ENCODE peak calls at places on chromosome 11, in eight cellular contexts. R is mucosa of gallbladder, W is left lung, T is left cardiac atrium, I is esophagus muscularis mucosa, J is EH, G is putamen, U is hypothalamus. E is an unnamed sample.

GRCh38 chr11:119363874-119364590 is 17.5 kb downstream of the USP2 start:
- DNase-seq in R (peak), W (no peak), T (peak), I (no peak), J (peak), G (peak), U (peak), E (no peak)

GRCh38 chr11:59197990-59198389 is 14.7 kb downstream of the MPEG1 start:
- DNase-seq in R (peak), W (peak), T (peak), I (no peak), J (peak), G (peak), U (peak), E (peak)

GRCh38 chr11:103488021-103488420 is 378.8 kb downstream of the DYNC2H1 start:
- DNase-seq in R (no peak), W (no peak), T (no peak), I (no peak), J (no peak), G (no peak), U (no peak), E (no peak)

GRCh38 chr11:100936781-100937180 is 192.8 kb downstream of the PGR start:
- DNase-seq in R (no peak), W (no peak), T (no peak), I (no peak), J (no peak), G (no peak), U (no peak), E (no peak)

GRCh38 chr11:1326435-1327063 is 17.1 kb upstream of the TOLLIP start:
- DNase-seq in R (no peak), W (no peak), T (no peak), I (no peak), J (peak), G (no peak), U (no peak), E (no peak)

GRCh38 chr11:12897390-12897789 is 111.7 kb upstream of the RASSF10 start:
- DNase-seq in R (no peak), W (no peak), T (no peak), I (no peak), J (no peak), G (peak), U (no peak), E (peak)

GRCh38 chr11:61854966-61855714 is 27.0 kb downstream of the FADS2 start:
- DNase-seq in R (no peak), W (no peak), T (no peak), I (no peak), J (no peak), G (peak), U (peak), E (no peak)

GRCh38 chr11:16338397-16338796 is 17.9 kb downstream of the SOX6 start:
- DNase-seq in R (no peak), W (no peak), T (no peak), I (no peak), J (no peak), G (no peak), U (no peak), E (no peak)

GRCh38 chr11:106101797-106102196 is 24.3 kb downstream of the AASDHPPT start:
- DNase-seq in R (no peak), W (no peak), T (no peak), I (no peak), J (peak), G (no peak), U (no peak), E (no peak)

GRCh38 chr11:8080674-8081590 is at the start of gene TUB:
- DNase-seq in R (no peak), W (no peak), T (peak), I (no peak), J (peak), G (no peak), U (peak), E (no peak)

GRCh38 chr11:63573881-63574855 is 11.0 kb upstream of the PLAAT2 start:
- DNase-seq in R (peak), W (peak), T (peak), I (no peak), J (peak), G (peak), U (no peak), E (peak)

GRCh38 chr11:96263361-96263763 is 79.6 kb downstream of the MAML2 start:
- DNase-seq in R (no peak), W (no peak), T (no peak), I (no peak), J (peak), G (no peak), U (no peak), E (no peak)

GRCh38 chr11:79440451-79441158 is at the start of gene TENM4:
- DNase-seq in R (peak), W (peak), T (peak), I (no peak), J (peak), G (peak), U (peak), E (peak)

GRCh38 chr11:17734418-17734911 is at the start of gene KCNC1:
- DNase-seq in R (no peak), W (peak), T (no peak), I (no peak), J (peak), G (peak), U (peak), E (no peak)

GRCh38 chr11:12864316-12865156 is 144.6 kb upstream of the RASSF10 start:
- DNase-seq in R (peak), W (no peak), T (no peak), I (no peak), J (peak), G (no peak), U (no peak), E (peak)

GRCh38 chr11:64334764-64335741 is 5.0 kb upstream of the CCDC88B start:
- DNase-seq in R (no peak), W (peak), T (no peak), I (no peak), J (peak), G (no peak), U (no peak), E (no peak)

GRCh38 chr11:45926536-45927331 is 4.3 kb downstream of the LARGE2 start:
- DNase-seq in R (no peak), W (no peak), T (no peak), I (no peak), J (no peak), G (no peak), U (no peak), E (no peak)

GRCh38 chr11:63906585-63906984 is 10.4 kb downstream of the RCOR2 start:
- DNase-seq in R (no peak), W (no peak), T (no peak), I (no peak), J (peak), G (no peak), U (no peak), E (no peak)

GRCh38 chr11:105489431-105489830 is 120.4 kb upstream of the GRIA4 start:
- DNase-seq in R (no peak), W (no peak), T (no peak), I (no peak), J (peak), G (peak), U (no peak), E (peak)

GRCh38 chr11:78800089-78800690 is 225.5 kb upstream of the NARS2 start:
- DNase-seq in R (no peak), W (no peak), T (no peak), I (no peak), J (no peak), G (no peak), U (no peak), E (no peak)

GRCh38 chr11:88231894-88232482 is 56.7 kb upstream of the RAB38 start:
- DNase-seq in R (peak), W (no peak), T (no peak), I (no peak), J (peak), G (no peak), U (no peak), E (no peak)

GRCh38 chr11:14904745-14905103 is 12.7 kb upstream of the CYP2R1 start:
- DNase-seq in R (peak), W (peak), T (peak), I (peak), J (peak), G (peak), U (peak), E (peak)

GRCh38 chr11:124329787-124330478 is 9.9 kb upstream of the OR8D2 start:
- DNase-seq in R (no peak), W (no peak), T (no peak), I (no peak), J (no peak), G (peak), U (no peak), E (peak)

GRCh38 chr11:83725161-83725560 is 439.0 kb upstream of the CCDC90B start:
- DNase-seq in R (no peak), W (no peak), T (no peak), I (no peak), J (no peak), G (peak), U (no peak), E (no peak)

GRCh38 chr11:131688056-131688693 is 317.8 kb downstream of the NTM start:
- DNase-seq in R (peak), W (no peak), T (peak), I (no peak), J (peak), G (peak), U (no peak), E (peak)

GRCh38 chr11:72735495-72736027 is 16.6 kb downstream of the ARAP1 start:
- DNase-seq in R (peak), W (peak), T (peak), I (no peak), J (peak), G (no peak), U (no peak), E (no peak)

GRCh38 chr11:128825050-128825806 is 41.9 kb downstream of the KCNJ1 start:
- DNase-seq in R (no peak), W (no peak), T (no peak), I (no peak), J (no peak), G (no peak), U (no peak), E (no peak)

GRCh38 chr11:74450318-74450717 is 17.0 kb downstream of the KCNE3 start:
- DNase-seq in R (no peak), W (no peak), T (no peak), I (no peak), J (no peak), G (peak), U (no peak), E (no peak)

GRCh38 chr11:120748485-120748814 is 236.9 kb downstream of the GRIK4 start:
- DNase-seq in R (no peak), W (no peak), T (no peak), I (no peak), J (no peak), G (no peak), U (no peak), E (no peak)

GRCh38 chr11:77118086-77118485 is 10.0 kb upstream of the MYO7A start:
- DNase-seq in R (no peak), W (no peak), T (no peak), I (no peak), J (no peak), G (no peak), U (no peak), E (no peak)

GRCh38 chr11:43282607-43283440 is 29.0 kb upstream of the API5 start:
- DNase-seq in R (no peak), W (no peak), T (peak), I (peak), J (peak), G (no peak), U (no peak), E (peak)

GRCh38 chr11:134988495-134988894 is 576.5 kb upstream of the B3GAT1 start:
- DNase-seq in R (peak), W (no peak), T (no peak), I (peak), J (no peak), G (peak), U (no peak), E (peak)

GRCh38 chr11:115606223-115607220 is 102.3 kb upstream of the CADM1 start:
- DNase-seq in R (peak), W (no peak), T (peak), I (no peak), J (peak), G (no peak), U (peak), E (peak)

GRCh38 chr11:121723261-121723741 is 270.5 kb upstream of the SORL1-AS1 start:
- DNase-seq in R (no peak), W (no peak), T (peak), I (peak), J (peak), G (peak), U (peak), E (peak)

GRCh38 chr11:131530411-131530810 is 160.0 kb downstream of the NTM start:
- DNase-seq in R (no peak), W (no peak), T (no peak), I (no peak), J (no peak), G (peak), U (peak), E (peak)

GRCh38 chr11:124278261-124278660 is 22.1 kb downstream of the OR8G5 start:
- DNase-seq in R (no peak), W (no peak), T (no peak), I (no peak), J (no peak), G (no peak), U (no peak), E (no peak)